ENCODE peak calls at places on chromosomes 5 and 9, in seven cellular contexts. One of them, this sample, is unnamed.

GRCh38 chr5:150246835-150247234 is 42.7 kb downstream of the CAMK2A start:
- DNase-seq in small intestine: no peak
- DNase-seq in SK-N-SH: no peak
- DNase-seq in breast epithelium: no peak
- DNase-seq in aorta: no peak
- DNase-seq in ovary: no peak
- DNase-seq in uterus: no peak
- DNase-seq in this sample: no peak

GRCh38 chr5:107563957-107564544 is 106.7 kb downstream of the EFNA5 start:
- DNase-seq in uterus: no peak
- DNase-seq in small intestine: no peak
- DNase-seq in SK-N-SH: no peak
- DNase-seq in ovary: no peak
- DNase-seq in breast epithelium: no peak
- DNase-seq in aorta: no peak
- DNase-seq in this sample: no peak

GRCh38 chr9:13778486-13779110 is 499.1 kb upstream of the MPDZ start:
- DNase-seq in breast epithelium: no peak
- DNase-seq in ovary: no peak
- DNase-seq in uterus: no peak
- DNase-seq in aorta: no peak
- DNase-seq in small intestine: no peak
- DNase-seq in SK-N-SH: no peak
- DNase-seq in this sample: no peak

GRCh38 chr5:146703899-146704298 is 174.7 kb downstream of the PPP2R2B start:
- DNase-seq in small intestine: no peak
- DNase-seq in SK-N-SH: no peak
- DNase-seq in uterus: no peak
- DNase-seq in aorta: no peak
- DNase-seq in breast epithelium: no peak
- DNase-seq in ovary: no peak
- DNase-seq in this sample: no peak

GRCh38 chr9:112747094-112747493 is 3.5 kb upstream of the SNX30 start:
- DNase-seq in ovary: no peak
- DNase-seq in small intestine: no peak
- DNase-seq in breast epithelium: no peak
- DNase-seq in aorta: no peak
- DNase-seq in SK-N-SH: no peak
- DNase-seq in uterus: no peak
- DNase-seq in this sample: no peak

GRCh38 chr5:56405116-56405515 is 172.0 kb upstream of the ANKRD55 start:
- DNase-seq in small intestine: no peak
- DNase-seq in SK-N-SH: no peak
- DNase-seq in aorta: no peak
- DNase-seq in ovary: no peak
- DNase-seq in breast epithelium: no peak
- DNase-seq in uterus: no peak
- DNase-seq in this sample: peak

GRCh38 chr5:82676663-82677062 is 398.5 kb upstream of the RPS23 start:
- DNase-seq in ovary: no peak
- DNase-seq in breast epithelium: no peak
- DNase-seq in small intestine: peak
- DNase-seq in SK-N-SH: no peak
- DNase-seq in uterus: no peak
- DNase-seq in aorta: no peak
- DNase-seq in this sample: no peak

GRCh38 chr5:181189363-181189961 is 15.5 kb downstream of the TRIM7 start:
- DNase-seq in small intestine: peak
- DNase-seq in ovary: peak
- DNase-seq in SK-N-SH: no peak
- DNase-seq in breast epithelium: no peak
- DNase-seq in aorta: peak
- DNase-seq in uterus: peak
- DNase-seq in this sample: no peak

GRCh38 chr5:17123785-17124184 is 93.6 kb upstream of the BASP1 start:
- DNase-seq in aorta: no peak
- DNase-seq in ovary: no peak
- DNase-seq in SK-N-SH: no peak
- DNase-seq in breast epithelium: no peak
- DNase-seq in small intestine: no peak
- DNase-seq in uterus: no peak
- DNase-seq in this sample: peak

GRCh38 chr9:114037249-114037648 is 40.9 kb downstream of the AMBP start:
- DNase-seq in small intestine: no peak
- DNase-seq in breast epithelium: peak
- DNase-seq in ovary: no peak
- DNase-seq in aorta: no peak
- DNase-seq in uterus: no peak
- DNase-seq in SK-N-SH: no peak
- DNase-seq in this sample: no peak

GRCh38 chr5:43019293-43019614 is 20.9 kb downstream of the ANXA2R start:
- DNase-seq in aorta: no peak
- DNase-seq in ovary: no peak
- DNase-seq in SK-N-SH: no peak
- DNase-seq in breast epithelium: no peak
- DNase-seq in uterus: no peak
- DNase-seq in small intestine: no peak
- DNase-seq in this sample: no peak

GRCh38 chr5:5622806-5623205 is 200.3 kb downstream of the ICE1 start:
- DNase-seq in uterus: no peak
- DNase-seq in small intestine: no peak
- DNase-seq in breast epithelium: no peak
- DNase-seq in SK-N-SH: no peak
- DNase-seq in ovary: no peak
- DNase-seq in aorta: no peak
- DNase-seq in this sample: no peak

GRCh38 chr9:91279296-91280204 is 82.2 kb downstream of the AUH start:
- DNase-seq in uterus: no peak
- DNase-seq in SK-N-SH: no peak
- DNase-seq in breast epithelium: no peak
- DNase-seq in aorta: no peak
- DNase-seq in ovary: no peak
- DNase-seq in small intestine: no peak
- DNase-seq in this sample: no peak

GRCh38 chr5:7415948-7416535 is 20.1 kb downstream of the ADCY2 start:
- DNase-seq in ovary: no peak
- DNase-seq in uterus: no peak
- DNase-seq in small intestine: no peak
- DNase-seq in SK-N-SH: no peak
- DNase-seq in aorta: no peak
- DNase-seq in breast epithelium: no peak
- DNase-seq in this sample: no peak

GRCh38 chr9:88528356-88528755 is 6.6 kb upstream of the NXNL2 start:
- DNase-seq in uterus: peak
- DNase-seq in ovary: no peak
- DNase-seq in small intestine: no peak
- DNase-seq in breast epithelium: no peak
- DNase-seq in aorta: no peak
- DNase-seq in SK-N-SH: no peak
- DNase-seq in this sample: no peak

GRCh38 chr5:22928821-22929482 is 75.8 kb upstream of the CDH12 start:
- DNase-seq in ovary: no peak
- DNase-seq in SK-N-SH: no peak
- DNase-seq in uterus: no peak
- DNase-seq in small intestine: no peak
- DNase-seq in breast epithelium: no peak
- DNase-seq in aorta: no peak
- DNase-seq in this sample: no peak

GRCh38 chr5:22926574-22926973 is 73.4 kb upstream of the CDH12 start:
- DNase-seq in uterus: no peak
- DNase-seq in ovary: no peak
- DNase-seq in small intestine: no peak
- DNase-seq in SK-N-SH: no peak
- DNase-seq in breast epithelium: no peak
- DNase-seq in aorta: no peak
- DNase-seq in this sample: no peak
- H3K27ac ChIP-seq in uterus: no peak
- H3K27ac ChIP-seq in ovary: no peak
- H3K27ac ChIP-seq in small intestine: no peak
- H3K27ac ChIP-seq in SK-N-SH: no peak
- H3K27ac ChIP-seq in breast epithelium: no peak
- H3K27ac ChIP-seq in aorta: no peak
- H3K27ac ChIP-seq in this sample: no peak

GRCh38 chr9:101486693-101487442 is 46.8 kb upstream of the RNF20 start:
- DNase-seq in breast epithelium: no peak
- DNase-seq in SK-N-SH: peak
- DNase-seq in small intestine: peak
- DNase-seq in ovary: peak
- DNase-seq in aorta: peak
- DNase-seq in uterus: peak
- DNase-seq in this sample: peak

GRCh38 chr9:101484046-101484445 is 48.5 kb upstream of the ALDOB start:
- DNase-seq in ovary: no peak
- DNase-seq in uterus: no peak
- DNase-seq in aorta: no peak
- DNase-seq in small intestine: no peak
- DNase-seq in breast epithelium: no peak
- DNase-seq in SK-N-SH: no peak
- DNase-seq in this sample: no peak

GRCh38 chr9:101487443-101487855 is 46.2 kb upstream of the RNF20 start:
- DNase-seq in small intestine: no peak
- DNase-seq in uterus: no peak
- DNase-seq in SK-N-SH: no peak
- DNase-seq in breast epithelium: no peak
- DNase-seq in aorta: no peak
- DNase-seq in ovary: no peak
- DNase-seq in this sample: no peak

GRCh38 chr9:101481296-101481695 is 45.7 kb upstream of the ALDOB start:
- DNase-seq in breast epithelium: no peak
- DNase-seq in aorta: no peak
- DNase-seq in uterus: no peak
- DNase-seq in small intestine: peak
- DNase-seq in SK-N-SH: no peak
- DNase-seq in ovary: no peak
- DNase-seq in this sample: no peak

DNA sequence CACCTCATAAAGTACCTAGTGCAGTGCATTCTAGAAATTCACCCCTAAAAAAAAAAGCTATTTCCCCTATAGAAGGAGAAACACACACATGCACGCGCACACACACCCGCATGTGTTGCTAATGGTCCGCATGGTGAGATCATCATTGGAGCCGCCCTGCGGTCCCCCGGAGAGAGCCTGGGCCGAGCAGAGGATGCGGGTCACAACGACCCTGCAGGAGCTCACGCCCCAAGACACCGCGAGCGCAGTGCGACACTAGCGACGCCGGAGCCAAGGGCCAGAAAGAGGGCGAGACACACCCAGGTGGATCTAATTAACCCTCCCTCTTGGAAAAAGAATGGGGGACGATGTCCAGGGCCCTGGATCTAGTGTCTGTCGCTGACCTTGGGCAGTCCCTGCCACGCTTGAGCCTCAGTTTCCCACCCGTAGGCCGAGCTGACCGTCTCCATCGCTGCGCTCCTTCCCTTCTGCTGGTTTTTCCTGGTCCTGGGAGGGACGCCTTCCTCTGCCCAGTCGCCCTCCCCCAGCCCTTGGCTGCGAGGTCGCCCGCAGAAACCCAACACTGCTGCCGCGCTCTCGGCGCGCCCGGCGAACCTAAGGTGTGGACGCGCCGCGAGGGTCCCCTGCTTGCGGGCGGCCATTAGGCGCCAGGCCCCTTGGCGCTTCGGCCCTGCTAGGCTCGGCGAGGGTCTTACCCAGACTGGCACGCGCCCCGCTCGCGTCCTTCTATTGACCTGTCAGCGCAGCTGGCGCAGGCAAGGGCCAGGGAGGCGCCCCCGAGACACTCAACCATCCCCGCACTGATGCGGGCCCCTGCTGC is 47.6 kb upstream of the RNF20 start:
- DNase-seq in aorta: peak
- DNase-seq in SK-N-SH: peak
- DNase-seq in breast epithelium: no peak
- DNase-seq in small intestine: peak
- DNase-seq in ovary: peak
- DNase-seq in uterus: peak
- DNase-seq in this sample: peak
- H3K27ac ChIP-seq in aorta: peak
- H3K27ac ChIP-seq in SK-N-SH: no peak
- H3K27ac ChIP-seq in breast epithelium: peak
- H3K27ac ChIP-seq in small intestine: peak
- H3K27ac ChIP-seq in ovary: peak
- H3K27ac ChIP-seq in uterus: peak
- H3K27ac ChIP-seq in this sample: peak

DNA sequence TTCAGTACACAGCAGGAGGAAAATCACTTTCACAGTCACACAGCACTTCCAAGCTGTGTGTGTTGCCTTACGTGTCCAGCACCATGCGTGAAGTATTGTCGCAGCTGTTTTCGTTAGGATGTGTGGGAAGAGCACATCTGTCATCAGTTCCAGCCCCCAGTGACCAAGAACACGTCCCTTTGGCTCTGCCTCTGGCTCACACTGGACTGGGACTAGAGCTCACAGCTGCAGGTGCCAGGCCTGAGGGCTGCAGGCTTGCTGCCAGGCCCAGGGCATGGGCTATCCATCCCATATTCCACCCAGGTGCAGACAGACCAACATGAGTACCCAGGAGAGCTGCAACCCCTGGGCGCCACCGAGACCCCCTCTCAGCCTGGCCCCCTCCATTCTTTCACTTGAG is 60.5 kb upstream of the ANKRD33B start:
- DNase-seq in aorta: peak
- DNase-seq in SK-N-SH: no peak
- DNase-seq in breast epithelium: no peak
- DNase-seq in small intestine: no peak
- DNase-seq in ovary: no peak
- DNase-seq in uterus: no peak
- DNase-seq in this sample: no peak
- H3K27ac ChIP-seq in aorta: no peak
- H3K27ac ChIP-seq in SK-N-SH: no peak
- H3K27ac ChIP-seq in breast epithelium: no peak
- H3K27ac ChIP-seq in small intestine: no peak
- H3K27ac ChIP-seq in ovary: no peak
- H3K27ac ChIP-seq in uterus: no peak
- H3K27ac ChIP-seq in this sample: no peak

GRCh38 chr9:72362118-72362531 is 2.9 kb downstream of the ZFAND5 start:
- DNase-seq in breast epithelium: no peak
- DNase-seq in small intestine: peak
- DNase-seq in uterus: no peak
- DNase-seq in SK-N-SH: no peak
- DNase-seq in ovary: no peak
- DNase-seq in aorta: no peak
- DNase-seq in this sample: no peak
- H3K27ac ChIP-seq in breast epithelium: peak
- H3K27ac ChIP-seq in small intestine: peak
- H3K27ac ChIP-seq in uterus: peak
- H3K27ac ChIP-seq in SK-N-SH: peak
- H3K27ac ChIP-seq in ovary: peak
- H3K27ac ChIP-seq in aorta: no peak
- H3K27ac ChIP-seq in this sample: no peak

This sample was measured in WERI-Rb-1.